ENCODE peak calls at places on chromosomes 1 and 21, in nine cellular contexts. G, D, X, Y, A, P, U, E and W are unnamed samples.

GRCh38 chr1:235901461-235901860 is 34.8 kb upstream of the LYST start:
- DNase-seq in G (peak), D (no peak), X (no peak), Y (no peak), A (no peak), P (peak), U (no peak), E (no peak), W (no peak)

GRCh38 chr1:227838181-227838580 is 22.7 kb downstream of the PRSS38 start:
- DNase-seq in G (no peak), D (no peak), X (no peak), Y (no peak), A (no peak), P (no peak), U (no peak), E (no peak), W (no peak)

GRCh38 chr1:16462773-16463330 is 22.3 kb downstream of the NECAP2 start:
- DNase-seq in G (no peak), D (no peak), X (no peak), Y (no peak), A (no peak), P (no peak), U (no peak), E (no peak), W (peak)

GRCh38 chr1:240967070-240967724 is 355.2 kb upstream of the GREM2 start:
- DNase-seq in G (no peak), D (peak), X (no peak), Y (no peak), A (no peak), P (peak), U (no peak), E (no peak), W (no peak)

GRCh38 chr1:231079166-231079565 is 39.1 kb upstream of the FAM89A start:
- DNase-seq in G (no peak), D (no peak), X (no peak), Y (no peak), A (no peak), P (no peak), U (no peak), E (no peak), W (no peak)

GRCh38 chr1:50978852-50979781 is 9.1 kb downstream of the CDKN2C start:
- DNase-seq in G (peak), D (no peak), X (peak), Y (no peak), A (peak), P (no peak), U (no peak), E (no peak), W (no peak)

GRCh38 chr21:42411197-42411869 is 7.6 kb downstream of the UBASH3A start:
- DNase-seq in G (no peak), D (no peak), X (no peak), Y (no peak), A (no peak), P (no peak), U (no peak), E (no peak), W (peak)

GRCh38 chr1:32651461-32652073 is 559 bp downstream of the RBBP4 start:
- DNase-seq in G (no peak), D (no peak), X (no peak), Y (no peak), A (no peak), P (peak), U (no peak), E (peak), W (no peak)

GRCh38 chr21:39430016-39430415 is 15.6 kb downstream of the LCA5L start:
- DNase-seq in G (no peak), D (no peak), X (no peak), Y (no peak), A (no peak), P (no peak), U (no peak), E (no peak), W (no peak)
- H3K27ac ChIP-seq in G (no peak), D (no peak), X (no peak), Y (no peak), A (no peak), P (no peak), U (no peak), E (no peak), W (no peak)

GRCh38 chr1:46802901-46803574 is 4.2 kb downstream of the CYP4B1 start:
- DNase-seq in G (no peak), D (no peak), X (no peak), Y (no peak), A (no peak), P (no peak), U (no peak), E (no peak), W (no peak)
- H3K4me3 ChIP-seq in G (no peak), D (no peak), X (no peak), Y (no peak), A (no peak), P (no peak), U (no peak), E (no peak), W (peak)

DNA sequence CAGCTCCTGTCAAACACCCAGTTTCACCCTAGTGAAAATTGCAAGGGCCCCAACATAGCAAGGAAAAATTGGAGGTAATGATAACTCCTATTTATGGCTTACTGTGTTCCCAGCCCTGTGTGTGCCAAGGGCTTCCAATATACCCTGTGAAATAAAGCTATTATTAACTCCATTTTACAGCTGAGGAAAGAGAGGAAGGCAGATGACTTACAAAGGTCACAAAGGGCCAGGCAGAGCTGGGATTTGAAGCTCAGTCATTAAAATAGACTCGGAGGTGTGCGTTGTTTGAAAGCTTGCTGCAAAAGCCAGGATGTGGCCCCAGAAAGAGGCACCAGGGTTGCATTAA is 20.2 kb upstream of the SDC3 start:
- DNase-seq in G (no peak), D (no peak), X (no peak), Y (no peak), A (no peak), P (no peak), U (no peak), E (no peak), W (no peak)
- H3K27ac ChIP-seq in G (no peak), D (peak), X (no peak), Y (no peak), A (no peak), P (no peak), U (no peak), E (no peak), W (no peak)

GRCh38 chr1:150320667-150320978 is 710 bp upstream of the PRPF3 start:
- DNase-seq in G (no peak), D (no peak), X (no peak), Y (no peak), A (no peak), P (no peak), U (no peak), E (no peak), W (no peak)
- H3K4me3 ChIP-seq in G (peak), D (peak), X (peak), Y (peak), A (peak), P (peak), U (peak), E (peak), W (peak)

GRCh38 chr1:201591348-201591747 is 52.4 kb downstream of the NAV1 start:
- DNase-seq in G (no peak), D (no peak), X (no peak), Y (no peak), A (no peak), P (no peak), U (no peak), E (no peak), W (peak)
- H3K27ac ChIP-seq in G (no peak), D (no peak), X (no peak), Y (no peak), A (no peak), P (no peak), U (no peak), E (no peak), W (no peak)

GRCh38 chr1:40405812-40406211 is 32.3 kb downstream of the SMAP2 start:
- DNase-seq in G (no peak), D (no peak), X (no peak), Y (no peak), A (no peak), P (no peak), U (no peak), E (no peak), W (no peak)

GRCh38 chr1:40404670-40405462 is 31.3 kb downstream of the SMAP2 start:
- DNase-seq in G (peak), D (peak), X (peak), Y (no peak), A (no peak), P (peak), U (no peak), E (peak), W (no peak)

GRCh38 chr1:40397258-40397657 is 23.7 kb downstream of the SMAP2 start:
- DNase-seq in G (no peak), D (no peak), X (no peak), Y (no peak), A (no peak), P (no peak), U (no peak), E (no peak), W (no peak)

GRCh38 chr1:40399984-40400704 is 26.6 kb downstream of the SMAP2 start:
- DNase-seq in G (no peak), D (no peak), X (no peak), Y (no peak), A (no peak), P (no peak), U (no peak), E (no peak), W (no peak)

GRCh38 chr1:40401427-40402201 is 28.1 kb downstream of the SMAP2 start:
- DNase-seq in G (no peak), D (no peak), X (no peak), Y (no peak), A (no peak), P (no peak), U (no peak), E (no peak), W (no peak)
- H3K4me3 ChIP-seq in G (no peak), D (no peak), X (no peak), Y (no peak), A (no peak), P (no peak), U (no peak), E (no peak), W (no peak)

GRCh38 chr1:168259567-168259966 is 21.1 kb upstream of the TBX19 start:
- DNase-seq in G (no peak), D (no peak), X (no peak), Y (no peak), A (no peak), P (no peak), U (no peak), E (no peak), W (no peak)

GRCh38 chr1:168261390-168261789 is 19.3 kb upstream of the TBX19 start:
- DNase-seq in G (no peak), D (no peak), X (no peak), Y (no peak), A (no peak), P (peak), U (no peak), E (peak), W (no peak)

GRCh38 chr1:168257397-168257796 is 23.3 kb upstream of the TBX19 start:
- DNase-seq in G (no peak), D (no peak), X (no peak), Y (no peak), A (no peak), P (no peak), U (no peak), E (no peak), W (no peak)

GRCh38 chr1:168263130-168263529 is 17.5 kb upstream of the TBX19 start:
- DNase-seq in G (no peak), D (no peak), X (no peak), Y (no peak), A (no peak), P (no peak), U (no peak), E (no peak), W (no peak)

GRCh38 chr1:168260393-168260792 is 20.3 kb upstream of the TBX19 start:
- DNase-seq in G (no peak), D (no peak), X (no peak), Y (no peak), A (no peak), P (no peak), U (no peak), E (no peak), W (no peak)
- H3K27ac ChIP-seq in G (no peak), D (no peak), X (no peak), Y (no peak), A (no peak), P (no peak), U (peak), E (no peak), W (no peak)